ENCODE peak calls at places on chromosomes 12 and 14, in seven cellular contexts. One of them, this sample, is unnamed.

GRCh38 chr12:12877789-12878455 is 13.4 kb upstream of the GPRC5A start:
- DNase-seq in endothelial cell of umbilical vein: no peak
- DNase-seq in K562: no peak
- DNase-seq in HepG2: no peak
- DNase-seq in HCT116: no peak
- DNase-seq in A549: no peak
- DNase-seq in GM12878: no peak
- DNase-seq in this sample: no peak

GRCh38 chr14:65810326-65810725 is 397.8 kb downstream of the FUT8 start:
- DNase-seq in endothelial cell of umbilical vein: peak
- DNase-seq in K562: no peak
- DNase-seq in HepG2: no peak
- DNase-seq in HCT116: no peak
- DNase-seq in A549: no peak
- DNase-seq in GM12878: no peak
- DNase-seq in this sample: no peak

GRCh38 chr12:131035268-131035681 is 81.6 kb downstream of the ADGRD1 start:
- DNase-seq in endothelial cell of umbilical vein: no peak
- DNase-seq in K562: no peak
- DNase-seq in HepG2: no peak
- DNase-seq in HCT116: no peak
- DNase-seq in A549: no peak
- DNase-seq in GM12878: no peak
- DNase-seq in this sample: no peak

GRCh38 chr12:11576104-11576503 is 73.4 kb upstream of the ETV6 start:
- DNase-seq in endothelial cell of umbilical vein: peak
- DNase-seq in K562: no peak
- DNase-seq in HepG2: no peak
- DNase-seq in HCT116: no peak
- DNase-seq in A549: no peak
- DNase-seq in GM12878: peak
- DNase-seq in this sample: peak

GRCh38 chr14:101077511-101078074 is 174.1 kb upstream of the RTL1 start:
- DNase-seq in endothelial cell of umbilical vein: peak
- DNase-seq in K562: no peak
- DNase-seq in HepG2: no peak
- DNase-seq in HCT116: no peak
- DNase-seq in A549: no peak
- DNase-seq in GM12878: no peak
- DNase-seq in this sample: peak

GRCh38 chr14:50846171-50846880 is 15.4 kb upstream of the NIN start:
- DNase-seq in endothelial cell of umbilical vein: no peak
- DNase-seq in K562: no peak
- DNase-seq in HepG2: no peak
- DNase-seq in HCT116: no peak
- DNase-seq in A549: no peak
- DNase-seq in GM12878: no peak
- DNase-seq in this sample: no peak

GRCh38 chr12:120784804-120785203 is 59.2 kb downstream of the ACADS start:
- DNase-seq in endothelial cell of umbilical vein: no peak
- DNase-seq in K562: no peak
- DNase-seq in HepG2: no peak
- DNase-seq in HCT116: no peak
- DNase-seq in A549: no peak
- DNase-seq in GM12878: no peak
- DNase-seq in this sample: no peak

GRCh38 chr12:124240493-124240892 is 54.4 kb upstream of the RFLNA start:
- DNase-seq in endothelial cell of umbilical vein: peak
- DNase-seq in K562: peak
- DNase-seq in HepG2: no peak
- DNase-seq in HCT116: peak
- DNase-seq in A549: peak
- DNase-seq in GM12878: no peak
- DNase-seq in this sample: peak

GRCh38 chr14:51484491-51484890 is 167.2 kb upstream of the FRMD6 start:
- DNase-seq in endothelial cell of umbilical vein: no peak
- DNase-seq in K562: no peak
- DNase-seq in HepG2: no peak
- DNase-seq in HCT116: no peak
- DNase-seq in A549: no peak
- DNase-seq in GM12878: no peak
- DNase-seq in this sample: no peak

GRCh38 chr12:44465139-44465538 is 411.0 kb downstream of the NELL2 start:
- DNase-seq in endothelial cell of umbilical vein: no peak
- DNase-seq in K562: no peak
- DNase-seq in HepG2: no peak
- DNase-seq in HCT116: peak
- DNase-seq in A549: no peak
- DNase-seq in GM12878: no peak
- DNase-seq in this sample: no peak

GRCh38 chr12:9648701-9649531 is 20.6 kb upstream of the CLEC2D start:
- DNase-seq in endothelial cell of umbilical vein: peak
- DNase-seq in K562: no peak
- DNase-seq in HepG2: no peak
- DNase-seq in HCT116: no peak
- DNase-seq in A549: no peak
- DNase-seq in GM12878: no peak
- DNase-seq in this sample: no peak

GRCh38 chr12:28107679-28108078 is 82.6 kb upstream of the CCDC91 start:
- DNase-seq in endothelial cell of umbilical vein: no peak
- DNase-seq in K562: no peak
- DNase-seq in HepG2: no peak
- DNase-seq in HCT116: no peak
- DNase-seq in A549: no peak
- DNase-seq in GM12878: no peak
- DNase-seq in this sample: no peak

GRCh38 chr14:58637391-58638230 is at the start of gene DACT1:
- DNase-seq in endothelial cell of umbilical vein: peak
- DNase-seq in K562: peak
- DNase-seq in HepG2: no peak
- DNase-seq in HCT116: no peak
- DNase-seq in A549: peak
- DNase-seq in GM12878: no peak
- DNase-seq in this sample: peak

GRCh38 chr12:120254809-120255208 is 10.7 kb downstream of the PXN start:
- DNase-seq in endothelial cell of umbilical vein: peak
- DNase-seq in K562: no peak
- DNase-seq in HepG2: no peak
- DNase-seq in HCT116: no peak
- DNase-seq in A549: no peak
- DNase-seq in GM12878: no peak
- DNase-seq in this sample: no peak

GRCh38 chr14:76957224-76957881 is 71.2 kb downstream of the IRF2BPL start:
- DNase-seq in endothelial cell of umbilical vein: peak
- DNase-seq in K562: peak
- DNase-seq in HepG2: no peak
- DNase-seq in HCT116: no peak
- DNase-seq in A549: no peak
- DNase-seq in GM12878: no peak
- DNase-seq in this sample: peak

DNA sequence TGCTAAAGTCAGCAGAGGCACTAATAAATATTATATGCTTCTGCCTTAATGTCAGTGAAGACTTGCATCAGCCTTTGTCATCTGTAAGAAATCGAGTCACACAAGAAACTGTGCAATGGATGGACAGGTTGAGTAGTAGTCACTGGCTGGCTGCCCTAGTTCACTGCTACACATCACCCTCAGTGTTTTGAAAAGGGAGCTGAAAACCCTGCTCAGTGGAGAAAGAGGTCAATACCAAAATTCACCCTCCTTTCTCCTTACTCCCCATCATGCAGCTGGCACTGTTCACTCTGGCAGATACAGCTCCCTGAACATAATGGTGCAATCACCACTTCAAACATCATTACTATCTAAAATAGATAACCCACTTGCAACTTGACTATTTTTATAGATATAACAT is 6.6 kb downstream of the ANKS1B start:
- DNase-seq in endothelial cell of umbilical vein: no peak
- DNase-seq in K562: no peak
- DNase-seq in HepG2: no peak
- DNase-seq in HCT116: no peak
- DNase-seq in A549: no peak
- DNase-seq in GM12878: no peak
- DNase-seq in this sample: no peak
- TF ChIP-seq MAX in endothelial cell of umbilical vein: no peak
- TF ChIP-seq MAX in K562: no peak
- TF ChIP-seq MAX in HepG2: no peak
- TF ChIP-seq MAX in HCT116: no peak
- TF ChIP-seq MAX in A549: no peak
- TF ChIP-seq MAX in GM12878: no peak
- TF ChIP-seq MAX in this sample: no peak

GRCh38 chr14:75562494-75562893 is 15.9 kb upstream of the FLVCR2 start:
- DNase-seq in endothelial cell of umbilical vein: no peak
- DNase-seq in K562: no peak
- DNase-seq in HepG2: no peak
- DNase-seq in HCT116: no peak
- DNase-seq in A549: no peak
- DNase-seq in GM12878: no peak
- DNase-seq in this sample: no peak

GRCh38 chr14:75562048-75562447 is 16.4 kb upstream of the FLVCR2 start:
- DNase-seq in endothelial cell of umbilical vein: no peak
- DNase-seq in K562: no peak
- DNase-seq in HepG2: no peak
- DNase-seq in HCT116: no peak
- DNase-seq in A549: no peak
- DNase-seq in GM12878: no peak
- DNase-seq in this sample: no peak

GRCh38 chr14:75559451-75560187 is 18.8 kb upstream of the FLVCR2 start:
- DNase-seq in endothelial cell of umbilical vein: no peak
- DNase-seq in K562: no peak
- DNase-seq in HepG2: no peak
- DNase-seq in HCT116: no peak
- DNase-seq in A549: peak
- DNase-seq in GM12878: no peak
- DNase-seq in this sample: peak

GRCh38 chr14:75559045-75559444 is 19.4 kb upstream of the FLVCR2 start:
- DNase-seq in endothelial cell of umbilical vein: no peak
- DNase-seq in K562: no peak
- DNase-seq in HepG2: no peak
- DNase-seq in HCT116: no peak
- DNase-seq in A549: no peak
- DNase-seq in GM12878: no peak
- DNase-seq in this sample: no peak

DNA sequence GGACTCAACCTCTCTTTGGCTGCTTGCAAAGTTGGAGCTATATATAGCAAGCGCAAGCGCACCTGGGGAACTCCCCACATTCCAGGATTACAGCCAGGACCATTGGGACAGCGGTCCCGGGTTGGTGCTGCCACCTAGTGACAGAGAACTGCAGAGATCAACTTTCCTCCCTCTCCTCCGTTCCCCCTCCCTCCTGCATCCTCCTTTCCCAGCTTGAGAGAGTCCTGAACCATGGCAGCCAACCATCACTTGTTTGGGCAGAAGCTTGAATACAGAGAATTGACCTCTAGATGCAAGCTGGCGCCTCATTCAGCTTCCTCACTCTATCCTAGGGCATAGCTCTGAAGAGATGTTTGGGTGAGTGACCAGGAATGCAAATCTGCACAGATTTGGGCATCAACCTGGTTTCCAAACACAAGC is 17.4 kb upstream of the FLVCR2 start:
- DNase-seq in endothelial cell of umbilical vein: peak
- DNase-seq in K562: peak
- DNase-seq in HepG2: peak
- DNase-seq in HCT116: peak
- DNase-seq in A549: peak
- DNase-seq in GM12878: no peak
- DNase-seq in this sample: peak
- TF ChIP-seq POLR2A in endothelial cell of umbilical vein: no peak
- TF ChIP-seq POLR2A in K562: no peak
- TF ChIP-seq POLR2A in HepG2: no peak
- TF ChIP-seq POLR2A in HCT116: no peak
- TF ChIP-seq POLR2A in A549: no peak
- TF ChIP-seq POLR2A in GM12878: no peak
- TF ChIP-seq POLR2A in this sample: no peak

DNA sequence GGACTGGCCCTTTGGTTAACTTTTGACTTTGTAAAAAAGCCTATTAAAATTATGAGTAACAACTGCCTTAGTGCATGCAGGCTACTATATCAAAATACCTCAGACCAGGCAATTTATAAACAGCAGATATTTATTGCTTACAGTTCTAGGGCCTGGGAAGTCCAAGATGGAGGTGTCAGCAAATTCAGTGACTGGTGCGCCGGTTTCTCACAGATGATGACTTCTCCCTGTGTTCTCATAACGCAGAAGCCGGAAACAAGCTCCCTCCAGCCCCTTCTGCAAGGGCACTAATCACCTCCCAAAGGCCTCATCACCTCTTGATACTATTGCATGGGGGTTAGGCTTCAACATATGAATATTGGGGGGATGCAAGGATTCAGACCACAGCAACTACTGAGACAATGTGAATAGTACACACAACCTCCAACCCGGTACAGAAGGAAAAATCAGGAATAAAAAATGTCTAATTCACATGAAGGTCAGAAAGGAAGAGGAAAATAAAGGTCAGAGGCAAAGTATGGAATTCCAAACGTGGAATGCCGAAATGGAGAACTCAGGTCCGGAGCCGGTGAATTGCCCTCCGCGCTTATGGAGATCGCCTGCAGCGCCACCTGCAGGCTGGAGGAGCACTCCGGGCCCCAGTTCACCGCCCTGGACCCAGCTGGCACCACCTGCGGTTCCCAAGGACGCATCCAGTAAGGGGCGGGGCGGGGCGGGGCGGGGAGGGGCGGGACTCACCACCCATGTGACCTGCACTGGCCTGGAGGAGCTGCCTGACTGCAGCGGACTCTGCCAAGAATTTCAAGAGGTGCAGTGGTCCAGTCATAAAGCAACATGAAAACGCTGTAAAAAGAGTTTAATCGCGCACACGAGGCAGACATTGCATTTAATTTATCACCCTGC is 203.4 kb downstream of the KIF26A start:
- DNase-seq in endothelial cell of umbilical vein: peak
- DNase-seq in K562: peak
- DNase-seq in HepG2: peak
- DNase-seq in HCT116: peak
- DNase-seq in A549: peak
- DNase-seq in GM12878: no peak
- DNase-seq in this sample: peak
- TF ChIP-seq CTCF in endothelial cell of umbilical vein: peak
- TF ChIP-seq CTCF in K562: peak
- TF ChIP-seq CTCF in HepG2: peak
- TF ChIP-seq CTCF in HCT116: peak
- TF ChIP-seq CTCF in A549: peak
- TF ChIP-seq CTCF in GM12878: no peak
- TF ChIP-seq CTCF in this sample: no peak

DNA sequence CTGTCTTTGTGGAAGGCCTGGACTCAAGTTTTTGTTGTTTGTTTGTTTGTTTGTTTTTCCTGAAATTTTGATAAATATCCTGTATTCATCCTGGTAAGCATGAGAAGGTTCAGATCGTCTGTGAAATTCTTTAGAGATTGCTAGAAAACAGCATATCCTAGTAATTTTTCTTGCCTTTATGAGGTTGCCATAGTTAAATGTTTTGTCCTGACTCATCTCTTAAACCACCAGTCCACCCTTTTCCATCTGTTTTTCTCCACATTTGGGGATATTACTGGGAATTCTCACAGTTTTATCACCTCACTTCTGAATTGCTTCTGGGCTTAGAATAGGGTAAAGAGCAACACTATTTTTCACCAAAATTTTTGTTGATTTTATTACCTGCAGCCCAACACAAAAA is 248.3 kb downstream of the FBXL14 start:
- DNase-seq in endothelial cell of umbilical vein: no peak
- DNase-seq in K562: no peak
- DNase-seq in HepG2: no peak
- DNase-seq in HCT116: no peak
- DNase-seq in A549: no peak
- DNase-seq in GM12878: no peak
- DNase-seq in this sample: no peak
- TF ChIP-seq MAX in endothelial cell of umbilical vein: no peak
- TF ChIP-seq MAX in K562: no peak
- TF ChIP-seq MAX in HepG2: no peak
- TF ChIP-seq MAX in HCT116: no peak
- TF ChIP-seq MAX in A549: no peak
- TF ChIP-seq MAX in GM12878: no peak
- TF ChIP-seq MAX in this sample: no peak

This sample was measured in NB4.